ENCODE peak calls at places on chromosomes 7 and 10, in seven cellular contexts. M, Q, L, U, R, H and X are unnamed samples.

GRCh38 chr7:14275346-14275745 is 285.9 kb upstream of the ETV1 start:
- DNase-seq in L (no peak), Q (no peak), M (no peak), R (no peak), U (no peak), H (no peak), X (no peak)

GRCh38 chr10:83908987-83909386 is 230.3 kb upstream of the GHITM start:
- DNase-seq in R (no peak), Q (no peak), U (peak; percentile 70), H (no peak), L (no peak), M (no peak), X (no peak)

GRCh38 chr10:101217450-101218281 is 11.6 kb downstream of the LBX1 start:
- DNase-seq in L (no peak), M (no peak), U (peak; percentile 94), R (peak; percentile 20), H (no peak), Q (peak; percentile 36), X (no peak)

GRCh38 chr10:119652361-119652760 is 1.2 kb downstream of the BAG3 start:
- DNase-seq in L (peak; percentile 21), Q (peak; percentile 82), M (peak; percentile 70), U (no peak), H (peak; percentile 58), R (peak; percentile 60), X (no peak)

GRCh38 chr7:13851756-13852155 is 137.7 kb downstream of the ETV1 start:
- DNase-seq in R (peak; percentile 71), Q (peak; percentile 89), L (no peak), U (peak; percentile 89), H (no peak), M (no peak), X (no peak)

GRCh38 chr7:42493436-42494198 is 256.6 kb upstream of the GLI3 start:
- DNase-seq in U (peak; percentile 69), R (peak; percentile 93), Q (peak; percentile 76), M (no peak), H (peak; percentile 81), L (peak; percentile 18), X (peak; percentile 90)

GRCh38 chr7:41239596-41239995 is 463.3 kb downstream of the INHBA start:
- DNase-seq in L (no peak), U (no peak), Q (no peak), H (no peak), M (no peak), R (no peak), X (no peak)

GRCh38 chr10:3143791-3144434 is 28.7 kb downstream of the PITRM1 start:
- DNase-seq in M (no peak), H (no peak), L (no peak), R (no peak), U (no peak), Q (no peak), X (no peak)

GRCh38 chr7:158314394-158314793 is 273.2 kb downstream of the PTPRN2 start:
- DNase-seq in M (no peak), Q (no peak), H (no peak), L (no peak), R (no peak), U (no peak), X (no peak)

GRCh38 chr7:135160858-135161653 is 9.5 kb downstream of the CYREN start:
- DNase-seq in H (no peak), R (no peak), M (no peak), L (no peak), U (peak; percentile 46), Q (peak; percentile 14), X (no peak)

GRCh38 chr10:75035975-75036708 is 75.3 kb upstream of the SAMD8 start:
- DNase-seq in Q (peak; percentile 68), M (peak; percentile 52), H (peak; percentile 14), L (no peak), R (peak; percentile 51), U (no peak), X (no peak)

GRCh38 chr7:137007001-137007725 is 138.7 kb downstream of the CHRM2 start:
- DNase-seq in L (no peak), M (no peak), Q (peak; percentile 34), R (no peak), U (no peak), H (no peak), X (no peak)

GRCh38 chr10:50467209-50467608 is 156.5 kb downstream of the SGMS1 start:
- DNase-seq in M (no peak), Q (no peak), U (no peak), H (no peak), R (no peak), L (no peak), X (no peak)

GRCh38 chr10:34333513-34333912 is 481.6 kb downstream of the PARD3 start:
- DNase-seq in M (no peak), L (no peak), H (peak; percentile 67), R (peak; percentile 30), U (no peak), Q (peak; percentile 71), X (no peak)

GRCh38 chr7:66921396-66921917 is 432 bp downstream of the TMEM248 start:
- DNase-seq in H (peak; percentile 21), L (peak; percentile 21), R (peak; percentile 55), Q (peak; percentile 52), U (no peak), M (no peak), X (peak; percentile 78)

GRCh38 chr10:88553116-88553752 is 29.9 kb downstream of the RNLS start:
- DNase-seq in H (peak; percentile 66), U (peak; percentile 65), Q (peak; percentile 84), L (peak; percentile 70), R (peak; percentile 68), M (peak; percentile 62), X (no peak)

GRCh38 chr10:79065853-79066252 is 2.9 kb upstream of the ZMIZ1 start:
- DNase-seq in Q (no peak), M (no peak), L (no peak), U (no peak), H (no peak), R (no peak), X (peak; percentile 64)

GRCh38 chr10:79066460-79067240 is 2.1 kb upstream of the ZMIZ1 start:
- DNase-seq in U (peak; percentile 88), R (no peak), H (peak; percentile 35), L (peak; percentile 44), Q (peak; percentile 35), M (no peak), X (peak; percentile 55)

GRCh38 chr10:79068562-79069324 is at the start of gene ZMIZ1:
- DNase-seq in U (peak; percentile 95), R (peak; percentile 89), H (peak; percentile 89), L (peak; percentile 87), M (peak; percentile 96), Q (peak; percentile 93), X (peak; percentile 96)

GRCh38 chr10:79068203-79068561 is 584 bp upstream of the ZMIZ1 start:
- DNase-seq in Q (no peak), H (no peak), L (no peak), R (no peak), U (no peak), M (no peak), X (peak; percentile 81)

DNA sequence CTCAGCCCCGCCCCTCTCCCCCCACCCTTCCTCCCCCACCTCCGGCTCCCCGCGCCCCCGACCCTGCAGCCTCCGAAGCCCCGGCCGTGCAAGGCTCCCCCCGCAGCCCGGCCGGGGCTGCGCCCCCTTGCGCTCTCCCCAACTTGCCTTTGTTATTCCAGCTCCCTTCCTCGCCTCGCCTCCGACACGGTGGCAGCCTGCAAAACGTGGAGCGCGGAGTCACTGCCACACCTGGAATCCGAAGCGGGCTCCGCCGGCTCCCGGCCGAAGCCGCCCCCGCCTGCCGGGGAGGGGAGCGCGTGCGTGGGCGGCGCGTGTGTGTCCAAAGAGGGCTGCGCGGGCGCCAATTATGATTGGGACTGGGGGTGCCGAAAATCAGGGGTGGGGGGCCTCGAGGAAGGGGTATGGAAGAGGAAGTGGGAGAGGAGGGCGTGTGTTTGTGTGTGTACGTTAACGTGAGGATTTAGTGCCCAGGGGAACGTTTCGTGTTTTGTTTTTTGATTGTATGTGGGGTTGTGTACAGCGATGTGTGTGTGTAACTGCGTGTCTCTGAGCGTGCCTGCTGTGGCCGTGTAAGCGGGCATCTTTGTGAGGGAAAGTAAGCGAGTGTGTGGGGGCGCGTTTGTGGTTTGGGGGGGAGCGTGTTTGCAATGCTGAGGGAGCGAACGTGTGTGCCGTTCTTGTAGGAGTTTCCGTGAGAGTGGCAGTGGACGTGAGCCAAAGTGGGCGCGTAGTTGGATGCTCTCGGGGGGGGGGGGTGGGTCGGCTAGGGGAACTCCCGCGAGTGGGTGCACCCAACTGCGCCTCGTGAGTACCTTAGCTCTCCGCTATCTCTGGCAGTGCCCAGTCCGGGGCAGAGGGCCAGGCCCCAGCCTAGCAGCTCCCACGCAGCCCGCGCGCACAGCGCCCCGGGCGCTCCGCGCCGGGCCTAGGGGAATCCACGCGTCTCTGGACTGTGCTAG is 1.2 kb upstream of the ZMIZ1 start:
- DNase-seq in H (peak; percentile 86), M (peak; percentile 90), Q (peak; percentile 91), U (peak; percentile 98), L (peak; percentile 92), R (peak; percentile 91), X (peak; percentile 96)
- H3K9ac ChIP-seq in H (no peak overlapping the region), M (peak overlapping the region; percentile 59), Q (peak overlapping the region; percentile 84), U (peak overlapping the region; percentile 81), L (peak overlapping the region; percentile 61), R (peak overlapping the region; percentile 98), X (peak overlapping the region; percentile 25)

GRCh38 chr10:491667-492424 is 197.6 kb downstream of the DIP2C start:
- DNase-seq in Q (no peak), M (no peak), R (no peak), H (no peak), U (no peak), L (no peak), X (peak; percentile 63)
- H3K9ac ChIP-seq in Q (no peak overlapping the region), M (no peak overlapping the region), R (no peak overlapping the region), H (no peak overlapping the region), U (no peak overlapping the region), L (no peak overlapping the region), X (no peak overlapping the region)

GRCh38 chr7:100175296-100175935 is 1.8 kb downstream of the GPC2 start:
- DNase-seq in Q (no peak), L (no peak), U (no peak), R (no peak), H (no peak), M (no peak), X (peak; percentile 48)

GRCh38 chr7:100173806-100174495 is 3.2 kb downstream of the GPC2 start:
- DNase-seq in H (no peak), U (no peak), L (no peak), R (no peak), Q (no peak), M (no peak), X (peak; percentile 65)

GRCh38 chr7:100174582-100174981 is 2.6 kb downstream of the GPC2 start:
- DNase-seq in U (no peak), R (no peak), M (no peak), Q (no peak), H (no peak), L (no peak), X (no peak)

GRCh38 chr7:100177040-100178001 is at the start of the genes GPC2 and STAG3:
- DNase-seq in H (peak; percentile 95), R (peak; percentile 81), Q (peak; percentile 95), U (peak; percentile 98), M (peak; percentile 99), L (peak; percentile 100), X (peak; percentile 97)

GRCh38 chr7:100176096-100176835 is 915 bp downstream of the GPC2 start:
- DNase-seq in H (no peak), Q (no peak), R (no peak), L (no peak), M (no peak), U (no peak), X (peak; percentile 25)
- H3K9ac ChIP-seq in H (no peak overlapping the region), Q (peak overlapping the region; percentile 68), R (peak overlapping the region; percentile 91), L (peak overlapping the region; percentile 71), M (peak overlapping the region; percentile 83), U (peak overlapping the region; percentile 85), X (no peak overlapping the region)

DNA sequence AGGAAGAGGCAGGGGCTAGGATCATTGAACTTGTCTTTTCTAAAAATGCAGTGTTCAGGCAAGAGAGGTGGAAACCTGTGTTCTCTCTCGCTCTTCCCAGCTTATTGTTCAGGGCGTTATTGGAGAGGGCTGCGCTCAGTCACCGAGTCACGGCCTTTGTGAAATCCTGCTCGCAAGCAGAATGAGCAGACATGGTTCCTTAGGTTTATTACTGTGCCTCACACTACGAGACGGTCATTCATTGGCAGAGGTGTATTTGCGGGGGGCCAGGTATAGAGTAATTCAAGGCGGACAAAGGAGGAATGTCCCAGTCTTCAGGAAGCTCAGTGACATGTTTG is 574 bp upstream of the PRKRIP1 start:
- DNase-seq in L (no peak), M (peak; percentile 55), R (no peak), U (no peak), Q (peak; percentile 19), H (no peak), X (no peak)
- H3K9ac ChIP-seq in L (peak overlapping the region; percentile 86), M (peak overlapping the region; percentile 71), R (peak overlapping the region; percentile 98), U (peak overlapping the region; percentile 81), Q (peak overlapping the region; percentile 49), H (peak overlapping the region; percentile 40), X (peak overlapping the region; percentile 44)